ENCODE peak calls at places on chromosomes 12 and 14, in seven cellular contexts. M is body of pancreas, Z is lower leg skin, N is IMR-90, A is heart left ventricle, E is A549, Q is ovary. W is an unnamed sample.

GRCh38 chr14:60087664-60088063 is 4.1 kb upstream of the PCNX4 start:
- DNase-seq in Q (no peak), A (no peak), M (no peak), Z (no peak), E (no peak), N (no peak), W (no peak)

GRCh38 chr12:71125949-71126348 is 31.9 kb downstream of the TSPAN8 start:
- DNase-seq in N (no peak), A (no peak), Q (no peak), E (no peak), Z (no peak), M (no peak), W (no peak)

GRCh38 chr12:94172973-94173372 is 24.6 kb downstream of the PLXNC1 start:
- DNase-seq in M (no peak), E (no peak), N (peak), A (no peak), Q (no peak), Z (no peak), W (no peak)

GRCh38 chr14:64388533-64389243 is 535 bp downstream of the MTHFD1 start:
- DNase-seq in Q (no peak), E (no peak), M (peak), A (peak), N (peak), Z (peak), W (no peak)

GRCh38 chr14:73786632-73786941 is 65.0 kb upstream of the PTGR2 start:
- DNase-seq in Q (no peak), A (no peak), N (peak), M (peak), Z (no peak), E (no peak), W (no peak)

GRCh38 chr12:46266869-46267617 is 1.8 kb downstream of the SLC38A1 start:
- DNase-seq in E (peak), Q (peak), A (peak), Z (peak), N (peak), M (peak), W (no peak)

GRCh38 chr12:52217223-52217622 is 15.8 kb upstream of the KRT7 start:
- DNase-seq in Q (peak), M (peak), Z (peak), N (no peak), E (no peak), A (peak), W (no peak)

GRCh38 chr14:21268612-21269251 is 510 bp downstream of the HNRNPC start:
- DNase-seq in E (no peak), Z (no peak), N (peak), A (no peak), Q (no peak), M (peak), W (no peak)

GRCh38 chr12:15163577-15163976 is 57.6 kb downstream of the RERG start:
- DNase-seq in A (no peak), Q (no peak), M (no peak), E (no peak), Z (no peak), N (no peak), W (no peak)

GRCh38 chr12:120101182-120101581 is 15.4 kb downstream of the RAB35 start:
- DNase-seq in Z (no peak), N (no peak), Q (peak), E (no peak), M (peak), A (peak), W (no peak)

GRCh38 chr12:14238224-14238792 is 127.2 kb upstream of the ATF7IP start:
- DNase-seq in Q (no peak), M (no peak), E (no peak), Z (no peak), N (peak), A (no peak), W (no peak)

GRCh38 chr12:80469681-80470080 is 25.6 kb downstream of the PTPRQ start:
- DNase-seq in A (no peak), Q (no peak), Z (no peak), N (no peak), M (no peak), E (no peak), W (no peak)

GRCh38 chr12:46364777-46365580 is 7.6 kb downstream of the SLC38A2 start:
- DNase-seq in A (no peak), Q (no peak), M (peak), E (no peak), N (peak), Z (no peak), W (no peak)

GRCh38 chr12:14403711-14404164 is 38.3 kb downstream of the ATF7IP start:
- DNase-seq in N (peak), M (peak), Z (no peak), Q (no peak), E (no peak), A (no peak), W (no peak)

DNA sequence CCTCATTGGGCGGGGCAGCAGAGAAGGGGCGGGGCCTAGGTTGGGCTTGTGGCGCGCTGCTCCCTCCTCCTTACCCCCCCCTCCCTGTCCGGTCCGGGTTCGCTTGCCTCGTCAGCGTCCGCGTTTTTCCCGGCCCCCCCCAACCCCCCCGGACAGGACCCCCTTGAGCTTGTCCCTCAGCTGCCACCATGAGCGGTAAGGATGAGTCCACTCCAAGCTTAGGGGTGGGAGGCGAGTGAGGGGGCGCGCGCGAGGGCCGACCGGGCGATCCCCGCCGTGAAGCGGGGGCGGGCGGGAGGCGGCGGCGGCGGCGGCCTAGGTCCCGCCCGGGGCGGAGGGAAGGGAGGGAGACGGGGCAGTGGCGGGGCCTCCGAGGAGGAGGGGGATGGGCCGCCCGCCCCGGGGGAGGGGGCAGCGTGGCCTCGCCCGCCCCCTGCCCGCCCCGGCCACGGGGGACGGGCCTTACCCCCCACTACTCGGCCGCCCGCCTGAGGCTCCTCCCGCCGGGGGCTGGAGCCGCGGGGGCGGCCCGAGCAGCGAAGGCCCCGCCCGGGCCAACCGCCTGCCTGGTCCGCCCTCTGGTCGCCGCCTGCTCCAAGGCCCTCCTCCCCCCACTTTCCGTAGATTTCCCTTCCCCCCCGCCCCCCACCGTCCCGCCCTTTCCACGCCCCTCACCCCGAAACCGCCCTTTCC is at the start of gene SP1:
- DNase-seq in Q (peak), N (peak), M (peak), E (peak), A (peak), Z (peak), W (peak)
- TF ChIP-seq POLR2A in Q (peak), N (peak), M (peak), E (peak), A (peak), Z (no peak), W (peak)

DNA sequence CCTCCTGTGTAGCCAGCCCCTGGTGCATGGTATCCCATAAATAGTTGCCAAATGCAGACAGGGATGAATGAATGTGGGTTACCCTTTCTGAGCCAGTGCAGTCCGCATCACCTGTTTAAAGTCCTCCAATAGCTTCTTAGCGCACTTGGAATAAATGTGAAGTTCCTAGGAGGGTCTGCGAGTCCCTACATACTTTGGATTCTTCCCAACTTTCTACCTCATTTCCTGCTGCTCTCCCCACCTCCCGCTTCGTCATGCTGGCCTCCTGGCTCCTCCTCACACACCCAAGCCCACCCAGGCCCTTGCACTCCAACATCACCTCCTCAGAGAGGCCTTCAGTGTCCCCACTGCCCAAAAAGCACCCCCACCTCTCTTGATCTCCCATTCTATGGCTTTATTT is 17.7 kb downstream of the RFX4 start:
- DNase-seq in Z (no peak), Q (no peak), M (no peak), A (no peak), N (no peak), E (no peak), W (no peak)
- TF ChIP-seq POLR2A in Z (no peak), Q (no peak), M (no peak), A (no peak), N (no peak), E (no peak), W (no peak)

GRCh38 chr14:24418492-24418873 is 11.0 kb downstream of the CBLN3 start:
- DNase-seq in N (no peak), A (no peak), Q (peak), E (no peak), M (peak), Z (peak), W (no peak)
- TF ChIP-seq POLR2A in N (no peak), A (no peak), Q (no peak), E (no peak), M (peak), Z (no peak), W (no peak)

DNA sequence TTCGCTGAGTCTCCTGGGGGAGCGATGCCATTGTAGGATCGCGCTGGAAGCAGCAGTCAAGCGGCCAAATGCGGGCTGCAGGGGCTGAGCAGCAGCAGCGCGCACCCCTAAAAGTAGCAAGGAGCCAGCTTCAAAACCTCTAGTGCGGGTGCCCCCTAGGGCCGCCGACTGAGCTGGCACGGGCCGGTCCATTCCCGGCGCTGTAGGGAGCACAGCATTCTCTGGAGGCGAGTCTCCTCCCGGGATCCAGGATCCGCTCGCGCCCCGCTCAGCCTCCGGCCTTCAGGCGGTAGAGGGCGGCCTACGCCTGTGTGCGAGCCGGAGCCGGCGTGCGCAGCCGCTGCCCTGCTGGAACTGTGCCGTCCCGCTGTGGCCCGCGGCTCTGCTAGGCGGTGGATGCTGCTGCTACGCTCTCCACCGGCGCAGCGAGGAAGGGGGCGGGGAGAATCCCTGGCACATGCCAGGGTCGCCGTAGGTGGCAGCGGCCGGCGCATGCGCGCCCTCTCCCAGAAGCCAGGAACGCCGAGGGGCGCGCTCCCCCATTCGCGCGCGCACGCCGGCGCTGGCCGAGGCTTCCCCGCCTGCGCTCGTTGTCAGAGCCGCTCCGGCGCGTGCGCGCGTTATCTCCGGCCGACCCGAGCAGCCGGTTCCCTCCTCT is at the start of gene FUT8:
- DNase-seq in A (peak), Q (peak), N (peak), E (peak), Z (peak), M (peak), W (peak)
- TF ChIP-seq POLR2A in A (peak), Q (peak), N (peak), E (peak), Z (no peak), M (peak), W (peak)

DNA sequence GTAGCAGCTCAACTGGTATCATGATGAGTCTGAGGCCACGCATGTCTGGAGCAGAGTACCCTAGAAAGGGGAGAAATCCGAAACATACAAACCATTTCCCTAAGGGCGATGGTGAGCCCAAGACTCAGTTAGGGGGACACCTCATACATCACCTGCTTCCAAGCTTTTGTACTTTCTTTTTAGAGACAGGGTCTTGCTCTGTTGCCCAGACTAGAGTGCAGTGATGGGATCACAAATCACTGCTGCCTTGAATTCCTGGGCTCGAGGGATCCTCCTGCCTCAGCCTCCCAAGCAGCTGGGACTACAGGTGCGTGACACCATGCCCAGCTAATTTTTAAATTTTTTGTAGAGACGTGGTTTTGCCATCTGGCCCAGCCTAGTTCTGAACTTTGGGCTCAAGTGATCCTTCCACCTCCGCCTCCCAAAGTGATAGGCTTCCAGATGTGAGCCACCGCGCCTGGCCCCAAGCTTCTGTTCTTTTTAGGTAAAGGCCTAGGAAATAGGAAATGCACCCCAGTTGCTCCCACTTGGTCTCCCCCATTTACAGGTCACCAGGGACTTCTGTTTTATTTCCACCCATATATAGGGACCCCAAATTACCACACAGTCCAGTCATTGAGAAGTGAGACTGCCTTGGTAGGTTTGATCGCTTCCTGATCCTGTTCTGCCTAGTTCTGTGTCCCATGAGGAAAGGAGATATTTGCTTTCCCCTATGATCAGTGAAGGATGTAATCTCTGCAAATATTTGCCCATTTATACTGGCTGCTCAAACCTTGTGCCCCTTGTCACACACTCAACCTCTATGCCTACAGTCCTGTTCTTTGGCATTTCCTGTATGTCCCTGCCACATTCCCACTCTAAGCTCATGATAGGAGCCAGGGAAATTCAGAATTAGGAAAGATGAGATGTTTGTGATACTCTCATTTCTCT is at the start of gene APOF:
- DNase-seq in A (no peak), M (no peak), E (no peak), Q (no peak), Z (no peak), N (no peak), W (no peak)
- TF ChIP-seq POLR2A in A (no peak), M (no peak), E (no peak), Q (no peak), Z (no peak), N (no peak), W (no peak)

DNA sequence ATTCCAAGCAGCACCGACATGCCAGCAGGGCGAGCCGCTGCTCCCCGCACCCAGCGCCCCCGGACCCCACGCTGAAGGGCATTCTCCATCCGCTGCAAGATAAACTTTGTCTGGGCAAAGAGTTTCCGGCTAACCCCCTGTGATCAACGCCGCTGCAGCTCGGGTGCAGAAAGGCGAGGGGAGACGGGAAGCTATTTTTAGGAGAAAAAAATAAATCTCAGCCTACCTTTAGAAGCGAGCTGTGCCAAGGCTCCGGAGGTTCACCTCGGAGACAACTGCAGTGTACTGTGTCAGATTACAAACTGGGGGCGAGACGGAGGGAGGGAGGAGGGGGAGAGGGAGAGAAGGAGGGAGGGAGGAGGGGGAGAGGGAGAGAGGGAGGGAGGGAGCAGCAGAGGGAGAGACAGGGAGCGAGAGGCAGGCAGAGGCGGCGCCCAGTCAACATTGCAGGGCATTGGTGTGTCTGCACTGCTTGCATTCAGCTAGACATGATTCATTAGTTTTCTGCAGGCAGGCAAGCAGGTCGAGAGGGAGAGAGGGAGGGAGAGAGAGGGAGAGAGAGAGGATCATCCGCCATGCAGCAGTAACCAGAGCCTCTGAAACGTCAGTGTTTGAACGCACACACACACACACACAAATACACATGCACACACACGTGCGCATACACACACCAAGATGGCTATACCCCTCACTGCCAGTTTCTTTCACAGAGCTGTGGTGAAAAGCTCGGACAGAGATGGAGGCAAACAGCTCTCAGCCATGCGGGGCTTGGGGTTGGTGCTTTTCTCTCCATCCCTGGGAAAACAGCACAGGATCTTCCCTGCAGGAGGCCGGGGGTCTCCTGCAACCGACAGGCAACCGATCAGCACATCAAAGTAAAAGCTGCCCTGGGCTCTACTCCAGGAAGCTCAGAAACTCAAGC is at the start of gene RIMBP2:
- DNase-seq in Q (peak), N (peak), M (peak), E (no peak), Z (peak), A (peak), W (peak)
- TF ChIP-seq POLR2A in Q (no peak), N (no peak), M (no peak), E (no peak), Z (no peak), A (no peak), W (no peak)

GRCh38 chr12:92022093-92022492 is 123.6 kb downstream of the BTG1 start:
- DNase-seq in Z (no peak), Q (no peak), M (no peak), A (no peak), N (no peak), E (no peak), W (no peak)
- TF ChIP-seq POLR2A in Z (no peak), Q (no peak), M (no peak), A (no peak), N (no peak), E (no peak), W (no peak)

GRCh38 chr14:75275598-75275997 is 3.0 kb upstream of the FOS start:
- DNase-seq in E (no peak), Q (no peak), N (no peak), M (no peak), A (no peak), Z (peak), W (no peak)

GRCh38 chr14:75273272-75274044 is 5.2 kb upstream of the FOS start:
- DNase-seq in A (no peak), E (no peak), M (no peak), Z (peak), Q (no peak), N (peak), W (no peak)

GRCh38 chr14:75277000-75277795 is 1.4 kb upstream of the FOS start:
- DNase-seq in N (peak), M (peak), A (peak), Q (peak), E (peak), Z (peak), W (no peak)

GRCh38 chr14:75274045-75274898 is 4.4 kb upstream of the FOS start:
- DNase-seq in Q (no peak), N (no peak), A (no peak), Z (peak), M (no peak), E (no peak), W (no peak)

GRCh38 chr14:75274899-75275569 is 3.6 kb upstream of the FOS start:
- DNase-seq in M (peak), Z (peak), E (no peak), A (peak), N (peak), Q (no peak), W (no peak)
- TF ChIP-seq POLR2A in M (no peak), Z (no peak), E (no peak), A (no peak), N (no peak), Q (no peak), W (no peak)

DNA sequence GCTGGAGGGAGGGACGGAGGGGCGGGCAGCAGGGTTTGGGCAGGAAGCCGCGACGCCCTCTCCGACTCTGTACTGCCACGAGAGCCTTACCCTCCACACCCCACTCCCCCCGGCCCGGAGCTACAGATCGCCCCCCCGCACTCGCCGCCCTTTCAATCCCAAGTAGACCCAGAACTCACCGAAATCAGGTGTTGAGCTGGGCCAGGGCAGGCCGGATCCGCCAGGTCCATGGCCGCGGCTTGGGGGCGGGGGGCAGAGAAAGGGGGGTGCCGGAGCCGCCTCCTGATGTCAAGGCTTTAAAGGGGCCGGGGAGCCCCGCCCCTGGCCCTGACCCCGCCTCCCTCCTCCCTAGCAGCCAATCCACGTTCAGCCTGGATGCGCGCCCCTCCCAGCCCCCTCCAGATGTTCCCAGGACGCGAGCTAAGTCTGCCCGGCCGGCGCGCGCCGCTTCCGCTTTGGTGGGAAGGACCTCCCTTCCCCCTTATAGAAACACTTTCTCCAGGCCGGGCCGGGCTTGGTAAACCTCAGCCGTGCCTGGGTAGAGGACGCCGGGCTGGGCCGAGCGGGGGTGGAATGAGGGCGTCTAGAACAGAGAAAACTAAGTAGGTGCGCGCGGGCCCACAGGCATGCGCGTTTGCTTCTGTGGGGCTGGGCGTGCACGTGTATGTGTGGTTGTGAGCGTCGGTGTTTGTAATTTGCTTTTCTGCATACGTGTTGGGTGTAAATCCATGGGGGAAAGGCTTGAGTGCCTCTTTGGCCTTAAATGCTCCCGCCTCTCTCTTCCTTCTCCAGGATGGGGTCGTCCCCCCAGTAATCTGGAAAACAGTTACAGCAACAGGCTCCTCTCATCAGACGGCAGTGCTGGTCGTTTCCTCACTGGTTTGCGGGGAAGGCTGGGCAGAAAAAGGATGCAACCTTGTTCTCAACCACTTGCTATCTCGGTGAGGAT is at the start of gene NCKAP5L:
- DNase-seq in Z (peak), E (peak), N (peak), Q (peak), A (peak), M (peak), W (peak)
- TF ChIP-seq POLR2A in Z (no peak), E (peak), N (peak), Q (peak), A (peak), M (peak), W (peak)

GRCh38 chr12:124767075-124767821 is 96.4 kb downstream of the SCARB1 start:
- DNase-seq in E (peak), N (peak), A (peak), Z (peak), Q (peak), M (peak), W (peak)
- TF ChIP-seq POLR2A in E (no peak), N (no peak), A (no peak), Z (no peak), Q (no peak), M (no peak), W (no peak)

W was measured in H54.